ENCODE peak calls at places on chromosome 14, in ten cellular contexts. V is body of pancreas, Q is endothelial cell, X is cardiac fibroblast, C is AG10803, F is endothelial cell of umbilical vein, N is mucosa of descending colon, D is osteocyte, W is colonic mucosa, Z is foreskin fibroblast. Y is an unnamed sample.

GRCh38 chr14:41663478-41663845 is 56.8 kb downstream of the LRFN5 start:
- DNase-seq in Z (no peak), V (no peak), D (no peak), C (peak), W (no peak), X (peak), Q (no peak), F (no peak), N (no peak), Y (no peak)

GRCh38 chr14:73973497-73973896 is 23.4 kb downstream of the COQ6 start:
- DNase-seq in Z (no peak), D (no peak), V (no peak), Q (no peak), W (no peak), F (no peak), C (no peak), X (no peak), N (no peak), Y (no peak)

GRCh38 chr14:92993302-92993701 is 70.4 kb downstream of the CHGA start:
- DNase-seq in X (no peak), V (peak), Q (no peak), F (no peak), W (no peak), D (no peak), N (peak), C (no peak), Z (no peak), Y (no peak)

GRCh38 chr14:62001988-62002387 is 239.8 kb downstream of the SNAPC1 start:
- DNase-seq in D (no peak), V (no peak), N (no peak), W (no peak), X (peak), C (no peak), F (peak), Z (peak), Q (no peak), Y (no peak)

GRCh38 chr14:69535230-69535848 is 39.3 kb downstream of the CCDC177 start:
- DNase-seq in W (peak), N (no peak), Z (peak), D (no peak), V (peak), Q (peak), C (peak), F (peak), X (peak), Y (peak)

GRCh38 chr14:71086571-71086970 is 179.3 kb downstream of the PCNX1 start:
- DNase-seq in X (no peak), F (no peak), C (no peak), D (no peak), W (no peak), V (no peak), Z (no peak), N (no peak), Q (no peak), Y (no peak)

GRCh38 chr14:106378191-106378590 is 851.8 kb downstream of the TMEM121 start:
- DNase-seq in Z (no peak), N (no peak), X (no peak), W (no peak), D (peak), Q (no peak), F (no peak), C (no peak), V (no peak), Y (no peak)

GRCh38 chr14:104214819-104215218 is 76.4 kb downstream of the KIF26A start:
- DNase-seq in N (no peak), C (no peak), D (no peak), W (no peak), Z (no peak), Q (no peak), V (no peak), X (no peak), F (no peak), Y (no peak)

GRCh38 chr14:104970231-104971068 is 7.7 kb downstream of the AHNAK2 start:
- DNase-seq in V (no peak), X (peak), Z (peak), N (peak), F (peak), C (peak), D (peak), W (peak), Q (no peak), Y (peak)

GRCh38 chr14:80135305-80136088 is 75.8 kb downstream of the DIO2 start:
- DNase-seq in D (no peak), F (no peak), V (no peak), Q (no peak), Z (no peak), N (no peak), W (no peak), X (no peak), C (no peak), Y (no peak)

GRCh38 chr14:97185186-97185585 is 388.0 kb downstream of the VRK1 start:
- DNase-seq in F (no peak), Q (peak), C (peak), X (no peak), V (no peak), W (no peak), Z (no peak), N (no peak), D (no peak), Y (no peak)
- TF ChIP-seq CTCF in F (no peak), Q (peak), C (peak), X (no peak), V (no peak), W (no peak), Z (peak), N (no peak), D (no peak), Y (peak)

GRCh38 chr14:99327050-99327449 is 55.1 kb upstream of the BCL11B start:
- DNase-seq in N (no peak), W (peak), F (no peak), X (no peak), Q (no peak), C (no peak), Z (no peak), V (no peak), D (peak), Y (no peak)
- TF ChIP-seq CTCF in N (no peak), W (no peak), F (no peak), X (no peak), Q (no peak), C (no peak), Z (no peak), V (no peak), D (no peak), Y (no peak)

GRCh38 chr14:22558221-22558913 is 30.7 kb downstream of the DAD1 start:
- DNase-seq in Q (peak), W (no peak), Z (no peak), F (no peak), D (no peak), N (peak), V (no peak), C (no peak), X (no peak), Y (no peak)
- TF ChIP-seq CTCF in Q (no peak), W (no peak), Z (peak), F (peak), D (no peak), N (no peak), V (no peak), C (peak), X (peak), Y (no peak)

GRCh38 chr14:87045956-87046355 is 947.0 kb downstream of the GALC start:
- DNase-seq in N (no peak), D (no peak), Q (no peak), F (no peak), Z (no peak), W (no peak), V (no peak), C (no peak), X (no peak), Y (no peak)

GRCh38 chr14:87052646-87053225 is 940.2 kb downstream of the GALC start:
- DNase-seq in Q (no peak), C (no peak), D (no peak), F (no peak), X (no peak), Z (no peak), V (no peak), W (no peak), N (no peak), Y (no peak)

GRCh38 chr14:87046960-87047359 is 946.0 kb downstream of the GALC start:
- DNase-seq in Z (no peak), F (no peak), D (no peak), V (no peak), C (no peak), N (no peak), W (no peak), X (no peak), Q (no peak), Y (no peak)

GRCh38 chr14:87055007-87055406 is 938.0 kb downstream of the GALC start:
- DNase-seq in X (no peak), W (no peak), D (no peak), C (no peak), N (no peak), F (no peak), Q (no peak), V (no peak), Z (no peak), Y (no peak)

GRCh38 chr14:87049886-87050820 is 942.8 kb downstream of the GALC start:
- DNase-seq in F (no peak), V (peak), C (peak), N (no peak), Q (peak), X (peak), Z (peak), W (no peak), D (no peak), Y (no peak)
- TF ChIP-seq CTCF in F (no peak), V (peak), C (peak), N (no peak), Q (peak), X (peak), Z (peak), W (no peak), D (peak), Y (peak)